ENCODE peak calls at places on chromosomes 13 and 19, in eight cellular contexts. O, G, A, I, E, W, F and M are unnamed samples.

GRCh38 chr13:46761866-46762265 is 35.1 kb downstream of the ESD start:
- DNase-seq in O (no peak), G (no peak), A (no peak), I (peak), E (no peak), W (no peak), F (no peak), M (no peak)

GRCh38 chr19:39737351-39737750 is 478 bp downstream of the CLC start:
- DNase-seq in O (no peak), G (no peak), A (no peak), I (no peak), E (no peak), W (no peak), F (no peak), M (no peak)

GRCh38 chr19:21483589-21484170 is 21.7 kb upstream of the ZNF429 start:
- DNase-seq in O (peak), G (peak), A (peak), I (peak), E (peak), W (no peak), F (peak), M (no peak)

GRCh38 chr13:28376604-28377003 is 118.3 kb downstream of the FLT1 start:
- DNase-seq in O (no peak), G (no peak), A (no peak), I (peak), E (no peak), W (no peak), F (no peak), M (no peak)

GRCh38 chr19:45900661-45901431 is 1.6 kb downstream of the MYPOP start:
- DNase-seq in O (no peak), G (no peak), A (no peak), I (no peak), E (no peak), W (no peak), F (no peak), M (no peak)

GRCh38 chr19:4130635-4131438 is 6.9 kb upstream of the MAP2K2 start:
- DNase-seq in O (no peak), G (peak), A (no peak), I (no peak), E (no peak), W (no peak), F (no peak), M (no peak)

GRCh38 chr19:31676271-31677004 is 327.2 kb upstream of the TSHZ3 start:
- DNase-seq in O (no peak), G (peak), A (no peak), I (no peak), E (no peak), W (no peak), F (no peak), M (no peak)

GRCh38 chr13:19959141-19959830 is 759 bp downstream of the ZMYM2 start:
- DNase-seq in O (peak), G (peak), A (peak), I (peak), E (peak), W (peak), F (peak), M (peak)

GRCh38 chr19:33208371-33208770 is 14.2 kb downstream of the LRP3 start:
- DNase-seq in O (no peak), G (no peak), A (no peak), I (no peak), E (no peak), W (no peak), F (no peak), M (no peak)

GRCh38 chr19:55697698-55698097 is 22.7 kb downstream of the EPN1 start:
- DNase-seq in O (no peak), G (no peak), A (no peak), I (no peak), E (no peak), W (no peak), F (no peak), M (no peak)

GRCh38 chr19:21328402-21328801 is 808 bp downstream of the ZNF708 start:
- DNase-seq in O (no peak), G (no peak), A (no peak), I (no peak), E (no peak), W (no peak), F (no peak), M (no peak)

GRCh38 chr13:31595568-31595967 is 143.8 kb upstream of the RXFP2 start:
- DNase-seq in O (no peak), G (no peak), A (no peak), I (no peak), E (no peak), W (no peak), F (no peak), M (no peak)

GRCh38 chr13:64278493-64278892 is 2862.8 kb upstream of the PCDH20 start:
- DNase-seq in O (no peak), G (no peak), A (no peak), I (no peak), E (no peak), W (no peak), F (no peak), M (no peak)

GRCh38 chr13:63438951-63439350 is 2023.3 kb upstream of the PCDH20 start:
- DNase-seq in O (no peak), G (no peak), A (no peak), I (no peak), E (no peak), W (no peak), F (no peak), M (no peak)